ENCODE peak calls at places on chromosomes 5 and 9, in four cellular contexts. R is IMR-90, I is tibial artery, K is NCI-H2081. N is an unnamed sample.

GRCh38 chr9:14806941-14807340 is 84.4 kb upstream of the CER1 start:
- DNase-seq in R (no peak), I (no peak), K (no peak), N (no peak)

GRCh38 chr5:159097461-159098284 is 2.0 kb downstream of the EBF1 start:
- DNase-seq in R (peak; percentile 25), I (peak; percentile 78), K (no peak), N (peak; percentile 50)

GRCh38 chr5:6188976-6189375 is 189.4 kb downstream of the MED10 start:
- DNase-seq in R (no peak), I (no peak), K (no peak), N (no peak)

GRCh38 chr9:89592963-89593775 is 11.6 kb upstream of the GADD45G start:
- DNase-seq in R (peak; percentile 57), I (no peak), K (no peak), N (no peak)

GRCh38 chr5:149237662-149238061 is 34.0 kb upstream of the AFAP1L1 start:
- DNase-seq in R (no peak), I (no peak), K (no peak), N (no peak)

GRCh38 chr5:154365823-154366222 is 80.0 kb upstream of the SAP30L start:
- DNase-seq in R (peak; percentile 58), I (no peak), K (no peak), N (peak; percentile 15)

GRCh38 chr5:67350185-67350584 is 153.6 kb upstream of the CD180 start:
- DNase-seq in R (no peak), I (no peak), K (peak; percentile 65), N (peak; percentile 55)

GRCh38 chr5:14145356-14146334 is 2.5 kb downstream of the TRIO start:
- DNase-seq in R (peak; percentile 84), I (no peak), K (no peak), N (peak; percentile 78)

GRCh38 chr5:44613951-44614350 is 194.8 kb upstream of the MRPS30 start:
- DNase-seq in R (no peak), I (no peak), K (no peak), N (no peak)

GRCh38 chr9:27749838-27750237 is 176.6 kb upstream of the C9orf72 start:
- DNase-seq in R (no peak), I (no peak), K (no peak), N (no peak)

GRCh38 chr9:92265159-92265558 is 28.3 kb downstream of the IARS1 start:
- DNase-seq in R (peak; percentile 32), I (no peak), K (no peak), N (peak; percentile 60)

GRCh38 chr9:87292449-87293191 is 205.0 kb upstream of the DAPK1 start:
- DNase-seq in R (peak; percentile 58), I (no peak), K (no peak), N (no peak)

GRCh38 chr5:160399402-160400353 is at the start of gene FAM200C:
- DNase-seq in R (peak; percentile 94), I (peak; percentile 95), K (peak; percentile 94), N (peak; percentile 100)

GRCh38 chr5:140673187-140673976 is at the start of gene DND1:
- DNase-seq in R (no peak), I (no peak), K (no peak), N (no peak)

GRCh38 chr5:134813827-134814226 is 31.9 kb upstream of the C5orf24 start:
- DNase-seq in R (no peak), I (no peak), K (no peak), N (no peak)

GRCh38 chr5:88172847-88173758 is 95.5 kb downstream of the TMEM161B start:
- DNase-seq in R (peak; percentile 5), I (no peak), K (no peak), N (no peak)

GRCh38 chr9:112283854-112284253 is 49.6 kb downstream of the PTBP3 start:
- DNase-seq in R (no peak), I (no peak), K (no peak), N (no peak)

GRCh38 chr5:34483442-34484033 is 172.6 kb upstream of the RAI14 start:
- DNase-seq in R (no peak), I (no peak), K (peak; percentile 75), N (no peak)

GRCh38 chr5:91301459-91301858 is 81.7 kb downstream of the ARRDC3 start:
- DNase-seq in R (peak; percentile 53), I (no peak), K (no peak), N (peak; percentile 60)

N was measured in AG08395.